ENCODE peak calls at places on chromosomes 3 and 15, in five cellular contexts. Q, C, Z, L and S are unnamed samples.
A peak's percentile ranks its signal among the peaks of the same experiment; 100 is the strongest.

GRCh38 chr3:72312339-72312738 is 527.4 kb upstream of the PROK2 start:
- DNase-seq in Q (no peak), C (no peak), Z (no peak), L (no peak), S (no peak)

GRCh38 chr3:25589783-25590258 is 74.9 kb downstream of the TOP2B start:
- DNase-seq in Q (no peak), C (no peak), Z (peak; percentile 52), L (no peak), S (no peak)

GRCh38 chr3:194166682-194167479 is 30.9 kb downstream of the HES1 start:
- DNase-seq in Q (no peak), C (peak; percentile 35), Z (peak; percentile 70), L (no peak), S (peak; percentile 63)

GRCh38 chr3:131141770-131142169 is 115.1 kb downstream of the NEK11 start:
- DNase-seq in Q (no peak), C (no peak), Z (no peak), L (no peak), S (no peak)

GRCh38 chr3:139204756-139205155 is 139.1 kb upstream of the MRPS22 start:
- DNase-seq in Q (no peak), C (no peak), Z (no peak), L (no peak), S (no peak)

GRCh38 chr15:73941871-73942635 is 15.8 kb downstream of the LOXL1 start:
- DNase-seq in Q (no peak), C (no peak), Z (no peak), L (no peak), S (no peak)

GRCh38 chr3:45414823-45415222 is 26.4 kb downstream of the LARS2 start:
- DNase-seq in Q (no peak), C (no peak), Z (no peak), L (no peak), S (no peak)

GRCh38 chr3:126570103-126570541 is 11.4 kb upstream of the C3orf22 start:
- DNase-seq in Q (no peak), C (no peak), Z (no peak), L (no peak), S (no peak)

GRCh38 chr15:62297933-62298332 is 132.8 kb upstream of the C2CD4B start:
- DNase-seq in Q (no peak), C (no peak), Z (no peak), L (no peak), S (no peak)

GRCh38 chr15:33104276-33104675 is 90.2 kb downstream of the FMN1 start:
- DNase-seq in Q (no peak), C (no peak), Z (no peak), L (no peak), S (no peak)

GRCh38 chr15:24966364-24967103 is 11.7 kb downstream of the SNRPN start:
- DNase-seq in Q (no peak), C (no peak), Z (no peak), L (no peak), S (no peak)

DNA sequence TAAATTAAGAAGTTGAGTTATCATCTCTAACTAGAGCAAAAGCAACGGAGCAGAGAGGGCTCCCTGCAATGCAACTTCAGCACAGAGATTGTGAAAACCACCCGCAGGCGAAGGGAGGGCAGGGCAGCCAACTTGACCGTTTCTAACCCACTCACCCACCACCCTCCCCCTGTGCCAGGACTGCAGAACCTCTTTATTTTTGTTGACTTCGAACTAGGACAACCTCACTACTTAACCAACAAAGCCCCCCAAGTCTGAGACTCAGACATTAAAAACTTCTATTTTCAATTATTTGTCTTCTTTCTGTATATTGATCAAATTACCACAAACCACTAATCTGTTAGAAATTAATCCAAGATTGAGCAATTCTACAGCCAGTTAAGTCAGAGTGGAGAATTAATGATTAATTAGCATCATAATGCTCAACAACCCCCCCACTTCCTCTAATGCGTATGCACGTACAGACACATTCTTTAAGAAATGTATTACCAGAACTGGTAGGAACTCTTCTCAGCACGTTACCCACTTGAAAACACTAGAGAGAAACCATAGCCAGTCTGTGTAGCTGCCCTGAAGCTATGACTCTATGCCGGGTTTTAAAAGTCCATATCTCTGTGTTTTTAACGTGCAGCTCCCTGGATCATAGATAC is 2.0 kb downstream of the MGLL start:
- DNase-seq in Q (no peak), C (no peak), Z (no peak), L (no peak), S (no peak)
- H3K4me3 ChIP-seq in Q (no peak overlapping the region), C (peak overlapping the region; percentile 95), Z (peak overlapping the region; percentile 20), L (peak overlapping the region; percentile 97), S (no peak overlapping the region)

GRCh38 chr3:121720163-121720562 is 29.4 kb downstream of the GOLGB1 start:
- DNase-seq in Q (no peak), C (no peak), Z (no peak), L (no peak), S (no peak)

GRCh38 chr3:121723485-121723884 is 26.1 kb downstream of the GOLGB1 start:
- DNase-seq in Q (no peak), C (no peak), Z (no peak), L (no peak), S (no peak)

GRCh38 chr3:121722346-121722745 is 27.2 kb downstream of the GOLGB1 start:
- DNase-seq in Q (no peak), C (no peak), Z (no peak), L (no peak), S (no peak)

GRCh38 chr3:121718205-121718846 is 31.2 kb downstream of the GOLGB1 start:
- DNase-seq in Q (no peak), C (no peak), Z (no peak), L (no peak), S (no peak)

GRCh38 chr3:121719423-121719822 is 30.1 kb downstream of the GOLGB1 start:
- DNase-seq in Q (no peak), C (no peak), Z (no peak), L (no peak), S (no peak)
- H3K36me3 ChIP-seq in Q (peaks cover 72% of the 10 kb centered on the region), C (peaks cover 100% of the 10 kb centered on the region), Z (peaks cover 93% of the 10 kb centered on the region), L (peaks cover 49% of the 10 kb centered on the region), S (peaks cover 35% of the 10 kb centered on the region)

GRCh38 chr3:54123538-54124196 is 1.3 kb downstream of the CACNA2D3 start:
- DNase-seq in Q (no peak), C (no peak), Z (no peak), L (no peak), S (no peak)
- H3K4me3 ChIP-seq in Q (no peak overlapping the region), C (peak overlapping the region; percentile 77), Z (peak overlapping the region; percentile 48), L (peak overlapping the region; percentile 76), S (peak overlapping the region; percentile 31)

DNA sequence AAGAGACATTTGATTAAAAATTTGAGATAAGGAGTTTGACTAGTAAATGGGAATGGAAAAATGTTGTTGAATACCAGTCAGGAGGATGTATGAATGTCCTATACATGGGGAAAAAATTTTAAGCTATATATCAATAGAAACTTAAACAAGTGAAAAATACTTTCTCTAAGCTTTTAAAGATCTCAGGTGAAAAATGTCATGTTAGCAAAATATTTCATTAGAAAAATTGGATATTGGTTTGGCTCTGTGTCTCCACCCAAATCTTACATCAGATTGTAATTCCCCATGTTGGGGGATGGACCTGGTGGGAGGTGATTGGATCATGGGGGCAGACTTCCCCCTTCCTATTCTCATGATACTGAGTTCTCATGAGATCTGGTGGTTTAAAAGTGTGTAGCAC is 279.6 kb upstream of the CADM2 start:
- DNase-seq in Q (no peak), C (no peak), Z (no peak), L (no peak), S (no peak)
- H3K36me3 ChIP-seq in Q (no peaks in the 10 kb centered on the region), C (no peaks in the 10 kb centered on the region), Z (no peaks in the 10 kb centered on the region), L (no peaks in the 10 kb centered on the region), S (no peaks in the 10 kb centered on the region)

DNA sequence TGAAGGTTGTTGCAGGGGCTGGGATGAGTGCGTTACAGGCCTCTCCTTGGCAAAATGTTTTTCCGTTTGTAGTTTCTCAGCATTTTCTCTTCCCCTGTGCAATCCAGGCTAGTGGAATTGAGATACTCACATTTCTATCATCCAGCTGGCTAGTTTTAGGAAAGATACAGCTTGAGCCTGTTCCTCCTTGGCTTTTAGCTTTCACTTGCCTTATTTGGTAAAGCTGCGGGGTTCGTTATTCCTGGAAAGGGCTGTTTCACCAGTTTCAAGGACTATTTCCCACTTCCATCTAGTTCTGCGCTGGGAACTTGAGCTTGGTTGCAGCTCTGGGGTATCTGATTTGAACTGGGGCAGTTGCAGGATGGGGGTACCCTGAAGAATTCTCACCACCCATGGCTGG is 90.3 kb downstream of the ITPR1 start:
- DNase-seq in Q (no peak), C (no peak), Z (no peak), L (no peak), S (no peak)
- H3K4me3 ChIP-seq in Q (no peak overlapping the region), C (peak overlapping the region; percentile 54), Z (no peak overlapping the region), L (peak overlapping the region; percentile 72), S (no peak overlapping the region)

GRCh38 chr3:134505485-134505884 is 19.6 kb downstream of the CEP63 start:
- DNase-seq in Q (no peak), C (no peak), Z (no peak), L (no peak), S (no peak)
- H3K36me3 ChIP-seq in Q (peaks cover 97% of the 10 kb centered on the region), C (peaks cover 20% of the 10 kb centered on the region), Z (no peaks in the 10 kb centered on the region), L (no peaks in the 10 kb centered on the region), S (no peaks in the 10 kb centered on the region)

DNA sequence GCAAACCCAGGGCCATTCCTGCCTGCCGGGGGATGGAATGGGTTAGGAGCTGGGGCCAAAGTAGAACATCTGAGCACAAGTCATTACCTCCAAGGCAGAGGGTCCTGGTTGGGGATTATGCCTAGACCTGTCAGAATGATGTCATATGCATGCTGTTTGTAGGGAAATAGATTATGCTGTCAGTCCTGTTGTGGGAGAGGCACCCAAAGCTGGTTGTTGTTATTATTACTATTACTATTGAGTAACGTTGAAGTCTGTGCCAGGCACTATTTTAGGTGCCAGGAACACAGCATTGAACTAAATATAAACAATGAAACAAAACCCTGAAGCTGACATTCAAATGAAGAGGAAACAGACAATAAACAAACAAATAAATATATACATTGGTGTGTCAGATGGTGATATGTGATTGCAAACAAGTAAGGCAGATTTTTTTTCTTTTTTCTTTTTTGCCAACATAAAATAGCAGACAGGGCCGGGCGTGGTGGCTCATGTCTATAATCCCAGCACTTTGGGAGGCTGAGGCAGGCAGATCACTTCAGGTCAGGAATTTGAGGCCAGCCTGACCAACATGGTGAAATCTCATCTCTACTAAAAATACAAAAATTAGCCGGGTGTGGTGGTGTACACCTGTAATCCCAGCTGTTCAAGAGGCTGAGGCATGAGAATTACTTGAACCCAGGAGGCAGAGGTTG is 2.0 kb downstream of the P4HTM start:
- DNase-seq in Q (no peak), C (no peak), Z (no peak), L (no peak), S (no peak)
- H3K4me3 ChIP-seq in Q (peak overlapping the region; percentile 84), C (no peak overlapping the region), Z (no peak overlapping the region), L (peak overlapping the region; percentile 88), S (peak overlapping the region; percentile 60)

GRCh38 chr3:13555753-13556152 is 6.8 kb downstream of the FBLN2 start:
- DNase-seq in Q (no peak), C (no peak), Z (no peak), L (no peak), S (no peak)
- H3K36me3 ChIP-seq in Q (no peaks in the 10 kb centered on the region), C (no peaks in the 10 kb centered on the region), Z (no peaks in the 10 kb centered on the region), L (no peaks in the 10 kb centered on the region), S (no peaks in the 10 kb centered on the region)

DNA sequence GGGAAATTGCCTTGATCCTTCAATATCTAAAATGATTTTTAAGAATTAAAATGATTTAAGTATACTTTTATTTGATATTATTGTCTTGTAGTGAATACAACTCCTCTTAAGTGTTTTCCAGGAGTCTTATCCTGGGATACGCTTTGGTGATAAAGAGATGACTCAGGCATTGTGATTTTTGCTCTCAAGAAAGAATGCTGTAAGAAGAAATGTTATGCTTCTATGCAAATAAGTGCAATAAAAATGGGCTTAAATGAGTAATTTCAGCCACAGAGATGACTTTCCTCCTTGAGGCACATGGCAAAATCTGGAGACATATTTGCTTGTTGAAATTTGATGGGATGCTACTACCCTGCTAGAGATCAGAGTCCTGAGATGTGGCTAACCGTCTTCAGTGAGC is 358.6 kb upstream of the BCHE start:
- DNase-seq in Q (no peak), C (no peak), Z (no peak), L (no peak), S (no peak)
- H3K4me3 ChIP-seq in Q (no peak overlapping the region), C (no peak overlapping the region), Z (no peak overlapping the region), L (no peak overlapping the region), S (no peak overlapping the region)